ENCODE peak calls at places on chromosomes 12 and 14, in seven cellular contexts. U is memory B cell; F is stimulated activated CD8-positive, alpha-beta memory T cell treated with anti-CD3 and anti-CD28 coated beads, Interleukin-7, amount 100 ng/mL, for 4 hours; K is AML-193; I is NCI-H2081; P is A673; T is mesenteric fat pad. O is an unnamed sample.
A peak's percentile ranks its signal among the peaks of the same experiment; 100 is the strongest.

GRCh38 chr12:57258977-57259970 is 8.3 kb upstream of the STAC3 start:
- DNase-seq in P (no peak), U (no peak), F (no peak), T (peak; percentile 41), I (no peak), K (no peak), O (no peak)

GRCh38 chr12:100295764-100296555 is 29.0 kb downstream of the SCYL2 start:
- DNase-seq in U (no peak), K (no peak), P (peak; percentile 11), F (no peak), I (no peak), T (no peak), O (no peak)

GRCh38 chr12:118606690-118607089 is 230.3 kb downstream of the SUDS3 start:
- DNase-seq in K (no peak), U (no peak), F (no peak), P (no peak), T (no peak), I (no peak), O (no peak)

GRCh38 chr12:104281636-104282035 is 21.9 kb upstream of the EID3 start:
- DNase-seq in K (no peak), T (no peak), F (no peak), U (no peak), I (no peak), P (no peak), O (no peak)

GRCh38 chr14:72104011-72104613 is 171.9 kb downstream of the RGS6 start:
- DNase-seq in F (no peak), P (peak; percentile 52), K (peak; percentile 10), U (peak; percentile 34), I (no peak), T (no peak), O (peak; percentile 3)

GRCh38 chr14:44700184-44700583 is 193.1 kb upstream of the FSCB start:
- DNase-seq in K (no peak), P (peak; percentile 5), T (no peak), U (no peak), I (no peak), F (no peak), O (no peak)

GRCh38 chr12:2876431-2877046 is 435 bp downstream of the FOXM1 start:
- DNase-seq in U (no peak), K (peak; percentile 6), P (peak; percentile 34), I (peak; percentile 36), F (no peak), T (no peak), O (no peak)

GRCh38 chr12:23204933-23205778 is 580.2 kb downstream of the ETNK1 start:
- DNase-seq in F (no peak), T (no peak), I (peak; percentile 68), K (peak; percentile 28), P (peak; percentile 78), U (no peak), O (peak; percentile 6)

GRCh38 chr12:219891-220352 is 6.0 kb upstream of the SLC6A12 start:
- DNase-seq in K (peak; percentile 74), U (peak; percentile 29), I (peak; percentile 78), P (peak; percentile 79), T (no peak), F (peak; percentile 8), O (peak; percentile 73)

GRCh38 chr12:109604902-109605536 is 31.4 kb downstream of the MVK start:
- DNase-seq in F (no peak), P (peak; percentile 24), I (peak; percentile 53), T (no peak), U (no peak), K (no peak), O (no peak)

GRCh38 chr12:104436790-104437189 is 20.0 kb upstream of the CHST11 start:
- DNase-seq in F (no peak), U (no peak), K (no peak), T (no peak), I (no peak), P (no peak), O (no peak)

GRCh38 chr14:100406505-100407131 is 83.5 kb downstream of the SLC25A47 start:
- DNase-seq in T (peak; percentile 88), U (no peak), P (no peak), I (no peak), F (peak; percentile 16), K (no peak), O (no peak)

GRCh38 chr14:26596722-26597030 is 1.2 kb downstream of the NOVA1 start:
- DNase-seq in I (peak; percentile 31), K (no peak), U (no peak), T (no peak), F (no peak), P (peak; percentile 29), O (no peak)

GRCh38 chr12:43079481-43079880 is 472.5 kb downstream of the ADAMTS20 start:
- DNase-seq in P (no peak), I (no peak), T (no peak), F (no peak), K (no peak), U (no peak), O (no peak)

GRCh38 chr12:51475543-51475942 is 50.9 kb downstream of the SLC4A8 start:
- DNase-seq in P (no peak), I (no peak), T (no peak), F (no peak), K (no peak), U (no peak), O (no peak)

GRCh38 chr12:4355150-4355842 is 24.2 kb downstream of the FGF23 start:
- DNase-seq in K (no peak), U (no peak), P (no peak), I (no peak), F (no peak), T (no peak), O (no peak)

GRCh38 chr14:52596320-52596719 is 43.7 kb downstream of the GPR137C start:
- DNase-seq in I (no peak), F (no peak), U (no peak), T (no peak), K (no peak), P (no peak), O (no peak)

GRCh38 chr14:33457617-33458016 is 493.3 kb downstream of the EGLN3 start:
- DNase-seq in F (no peak), P (no peak), U (no peak), I (no peak), K (no peak), T (no peak), O (no peak)

GRCh38 chr12:9906888-9907287 is 25.3 kb downstream of the CLEC2A start:
- DNase-seq in I (no peak), U (no peak), K (peak; percentile 36), P (no peak), T (no peak), F (peak; percentile 38), O (no peak)

O was measured in HCT116.